ENCODE peak calls at places on chromosomes 1 and 21, in six cellular contexts. E is pancreas; U is CD8-positive, alpha-beta T cell; O is left lung; B is uterus; R is upper lobe of right lung. H is an unnamed sample.

GRCh38 chr1:18157352-18157751 is 49.8 kb downstream of the IGSF21 start:
- DNase-seq in R (no peak), O (no peak), U (no peak), B (no peak), E (no peak), H (no peak)

GRCh38 chr1:202821467-202821866 is 10.7 kb downstream of the PCAT6 start:
- DNase-seq in E (no peak), O (no peak), B (no peak), U (no peak), R (no peak), H (no peak)

GRCh38 chr1:28123461-28123961 is 35.1 kb upstream of the EYA3 start:
- DNase-seq in B (no peak), U (no peak), O (no peak), R (no peak), E (no peak), H (no peak)

GRCh38 chr1:12052997-12053686 is 10.0 kb upstream of the TNFRSF8 start:
- DNase-seq in U (no peak), B (peak; percentile 37), O (no peak), E (no peak), R (no peak), H (peak; percentile 31)

GRCh38 chr1:22275626-22276395 is 132.9 kb upstream of the WNT4 start:
- DNase-seq in R (peak; percentile 85), E (no peak), B (peak; percentile 25), O (peak; percentile 83), U (peak; percentile 31), H (no peak)

GRCh38 chr1:64043976-64044375 is 159.4 kb upstream of the UBE2U start:
- DNase-seq in B (peak; percentile 17), O (no peak), R (no peak), U (no peak), E (no peak), H (peak; percentile 46)

GRCh38 chr1:113881661-113882060 is 5.7 kb downstream of the BCL2L15 start:
- DNase-seq in U (no peak), O (no peak), E (no peak), B (no peak), R (no peak), H (no peak)

GRCh38 chr1:77874804-77875445 is 13.5 kb upstream of the NEXN start:
- DNase-seq in E (no peak), U (no peak), O (no peak), B (no peak), R (no peak), H (no peak)

GRCh38 chr1:232221790-232222499 is 408.0 kb downstream of the SIPA1L2 start:
- DNase-seq in B (no peak), R (no peak), E (no peak), U (no peak), O (no peak), H (no peak)

GRCh38 chr1:30372792-30373433 is 350.5 kb downstream of the MATN1 start:
- DNase-seq in R (no peak), O (no peak), E (no peak), B (no peak), U (no peak), H (no peak)

GRCh38 chr1:19437911-19438310 is 47.4 kb downstream of the CAPZB start:
- DNase-seq in E (no peak), U (no peak), R (no peak), B (peak; percentile 87), O (peak; percentile 78), H (peak; percentile 93)

GRCh38 chr21:46386726-46387073 is 62.7 kb downstream of the PCNT start:
- DNase-seq in U (no peak), E (no peak), B (no peak), R (no peak), O (peak; percentile 42), H (no peak)
- H3K27ac ChIP-seq in U (no peak overlapping the region), E (no peak overlapping the region), B (no peak overlapping the region), R (no peak overlapping the region), O (no peak overlapping the region), H (no peak overlapping the region)

GRCh38 chr1:36006941-36007500 is 76.1 kb downstream of the AGO3 start:
- DNase-seq in U (no peak), E (no peak), B (no peak), O (no peak), R (no peak), H (no peak)
- H3K27ac ChIP-seq in U (no peak overlapping the region), E (no peak overlapping the region), B (no peak overlapping the region), O (no peak overlapping the region), R (no peak overlapping the region), H (no peak overlapping the region)

GRCh38 chr21:36155603-36156338 is 853 bp upstream of the DOP1B start:
- DNase-seq in E (peak; percentile 87), O (peak; percentile 87), B (no peak), R (peak; percentile 90), U (no peak), H (no peak)

GRCh38 chr21:36160850-36161178 is 4.2 kb downstream of the DOP1B start:
- DNase-seq in U (no peak), E (no peak), O (no peak), B (no peak), R (no peak), H (no peak)

GRCh38 chr21:36156815-36157670 is at the start of gene DOP1B:
- DNase-seq in E (peak; percentile 79), U (peak; percentile 33), R (no peak), O (no peak), B (no peak), H (peak; percentile 67)

GRCh38 chr21:36159356-36159921 is 2.8 kb downstream of the DOP1B start:
- DNase-seq in O (no peak), E (no peak), U (no peak), B (no peak), R (no peak), H (no peak)

DNA sequence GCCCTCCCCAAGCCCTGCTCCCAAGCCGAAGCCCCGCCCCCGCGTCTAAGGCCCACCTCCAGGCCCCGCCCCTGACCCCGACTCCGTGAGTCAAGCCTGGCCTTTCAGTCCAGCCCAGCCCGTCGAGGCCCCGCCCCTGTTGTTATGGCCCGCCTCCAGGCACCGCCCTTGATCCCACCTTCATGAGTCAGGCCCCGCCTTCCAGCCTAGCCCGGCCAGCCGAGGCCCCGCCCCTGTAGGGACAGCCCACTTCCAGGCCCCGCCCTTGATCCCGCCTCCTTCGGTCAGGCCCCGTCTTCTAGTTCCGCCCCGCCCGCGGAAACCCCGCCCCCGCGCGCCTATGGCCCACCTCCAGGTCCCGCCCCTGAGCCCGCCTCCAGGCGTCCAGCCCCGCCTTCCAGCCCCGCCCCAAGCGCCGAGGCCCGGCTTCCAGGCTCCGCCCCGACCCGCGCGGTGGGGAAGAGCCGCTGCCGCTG is 247 bp upstream of the DOP1B start:
- DNase-seq in R (peak; percentile 100), E (peak; percentile 100), B (peak; percentile 100), O (peak; percentile 100), U (peak; percentile 100), H (peak; percentile 99)
- H3K27ac ChIP-seq in R (peak overlapping the region; percentile 87), E (peak overlapping the region; percentile 90), B (peak overlapping the region; percentile 77), O (peak overlapping the region; percentile 90), U (peak overlapping the region; percentile 65), H (peak overlapping the region; percentile 85)

DNA sequence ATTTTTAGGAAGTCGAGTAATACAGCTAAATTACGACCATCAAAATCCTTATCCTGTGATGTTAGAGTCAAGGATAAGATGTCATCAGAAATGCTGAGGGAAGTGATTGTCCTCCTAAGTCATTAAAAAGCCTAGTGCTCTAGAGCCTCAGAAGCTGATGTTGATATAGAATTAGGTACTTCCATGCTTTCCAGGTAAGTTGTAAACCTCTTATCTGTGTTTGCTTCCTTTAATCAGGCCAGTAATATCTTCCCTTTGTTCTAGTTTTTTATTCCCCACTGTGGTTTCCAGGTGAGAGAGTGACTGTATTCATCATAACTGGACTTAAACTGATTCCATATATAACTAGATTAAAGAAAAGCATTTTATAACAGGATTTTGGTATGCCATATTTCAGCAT is 44.4 kb downstream of the SMG7 start:
- DNase-seq in U (no peak), R (no peak), O (no peak), B (no peak), E (no peak), H (no peak)
- H3K27ac ChIP-seq in U (no peak overlapping the region), R (no peak overlapping the region), O (no peak overlapping the region), B (no peak overlapping the region), E (no peak overlapping the region), H (no peak overlapping the region)

GRCh38 chr21:29316806-29317205 is 18.1 kb downstream of the BACH1 start:
- DNase-seq in B (no peak), E (no peak), O (no peak), U (no peak), R (no peak), H (no peak)
- H3K27ac ChIP-seq in B (no peak overlapping the region), E (no peak overlapping the region), O (no peak overlapping the region), U (no peak overlapping the region), R (no peak overlapping the region), H (no peak overlapping the region)

GRCh38 chr1:212452323-212453155 is 19.8 kb downstream of the NENF start:
- DNase-seq in R (no peak), B (peak; percentile 73), U (no peak), E (no peak), O (no peak), H (peak; percentile 79)

GRCh38 chr1:212453156-212453857 is 20.6 kb downstream of the NENF start:
- DNase-seq in O (no peak), B (no peak), U (no peak), E (no peak), R (no peak), H (no peak)

GRCh38 chr1:212451416-212452322 is 18.9 kb downstream of the NENF start:
- DNase-seq in E (no peak), O (no peak), U (no peak), B (no peak), R (no peak), H (no peak)

GRCh38 chr1:212447478-212447877 is 14.8 kb downstream of the NENF start:
- DNase-seq in R (no peak), B (no peak), U (no peak), E (no peak), O (no peak), H (no peak)

GRCh38 chr1:212450331-212450881 is 17.7 kb downstream of the NENF start:
- DNase-seq in R (no peak), E (no peak), B (no peak), O (no peak), U (no peak), H (no peak)
- H3K27ac ChIP-seq in R (no peak overlapping the region), E (no peak overlapping the region), B (no peak overlapping the region), O (no peak overlapping the region), U (no peak overlapping the region), H (peak overlapping the region; percentile 20)

GRCh38 chr21:28280611-28281010 is 712.1 kb downstream of the LTN1 start:
- DNase-seq in E (no peak), U (no peak), O (no peak), B (no peak), R (no peak), H (no peak)
- H3K27ac ChIP-seq in E (no peak overlapping the region), U (no peak overlapping the region), O (no peak overlapping the region), B (no peak overlapping the region), R (no peak overlapping the region), H (no peak overlapping the region)

DNA sequence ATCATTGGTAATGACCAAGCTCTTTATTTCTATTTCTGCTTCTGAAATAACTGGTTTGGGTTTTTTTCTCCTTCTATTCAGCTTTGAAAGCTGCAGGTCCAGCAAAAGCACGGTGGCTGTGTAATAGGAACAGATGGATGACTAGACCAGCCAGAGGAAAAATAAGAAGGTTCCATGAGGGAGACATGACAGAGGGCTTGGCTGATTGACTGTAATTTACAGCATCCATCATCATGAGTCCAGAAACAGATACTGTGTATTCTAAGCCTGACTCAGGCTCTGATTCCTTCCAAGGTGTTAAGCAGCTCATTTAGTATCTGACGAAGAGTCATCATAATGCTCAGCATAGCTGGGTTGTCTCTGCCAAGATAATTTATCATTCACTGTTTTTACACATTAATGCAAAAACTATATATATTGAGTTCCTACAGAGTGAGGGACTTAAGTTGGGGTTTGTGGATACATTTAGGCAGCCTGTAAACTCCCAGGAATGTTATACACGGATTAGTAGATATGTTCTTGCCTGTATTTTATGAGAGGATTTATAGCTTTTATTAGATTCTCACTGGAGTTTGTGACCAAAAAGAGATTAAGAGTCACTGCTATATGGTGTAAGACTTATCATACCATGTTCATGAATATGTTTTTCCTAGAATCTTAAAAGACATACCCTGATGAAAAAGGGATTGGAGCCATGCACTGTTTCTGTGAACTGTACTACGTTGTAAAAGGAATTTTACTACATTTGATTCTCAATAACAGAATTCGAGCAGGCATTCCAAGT is 72.6 kb downstream of the SGIP1 start:
- DNase-seq in B (no peak), R (no peak), E (no peak), U (no peak), O (no peak), H (no peak)
- H3K27ac ChIP-seq in B (no peak overlapping the region), R (no peak overlapping the region), E (no peak overlapping the region), U (no peak overlapping the region), O (no peak overlapping the region), H (no peak overlapping the region)

H was measured in tibial artery.